ENCODE peak calls at places on chromosomes 12 and 14, in nine cellular contexts. V is IMR-90, I is tibial artery, O is lower lobe of right lung, R is mammary epithelial cell, X is uterus, P is GM12878, F is lung, L is heart right ventricle. Y is an unnamed sample.
A peak's percentile ranks its signal among the peaks of the same experiment; 100 is the strongest.

GRCh38 chr12:67483871-67484554 is 164.5 kb upstream of the DYRK2 start:
- DNase-seq in V (no peak), I (no peak), O (no peak), R (peak; percentile 48), X (no peak), P (peak; percentile 19), F (no peak), L (no peak), Y (no peak)

GRCh38 chr12:34393086-34393820 is 371.0 kb downstream of the ALG10 start:
- DNase-seq in V (no peak), I (peak; percentile 4), O (peak; percentile 37), R (no peak), X (no peak), P (no peak), F (no peak), L (peak; percentile 1), Y (peak; percentile 7)

GRCh38 chr14:35287481-35288013 is 4.6 kb upstream of the PSMA6 start:
- DNase-seq in V (no peak), I (no peak), O (no peak), R (peak; percentile 52), X (no peak), P (peak; percentile 55), F (no peak), L (peak; percentile 9), Y (no peak)

GRCh38 chr14:56794088-56794556 is 16.2 kb downstream of the OTX2 start:
- DNase-seq in V (no peak), I (no peak), O (no peak), R (no peak), X (no peak), P (no peak), F (no peak), L (no peak), Y (no peak)

GRCh38 chr12:110367209-110367864 is 36.2 kb downstream of the ANAPC7 start:
- DNase-seq in V (peak; percentile 40), I (no peak), O (no peak), R (no peak), X (no peak), P (no peak), F (no peak), L (no peak), Y (no peak)

GRCh38 chr12:85527192-85527591 is 247.2 kb downstream of the ALX1 start:
- DNase-seq in V (no peak), I (no peak), O (no peak), R (no peak), X (no peak), P (peak; percentile 25), F (no peak), L (no peak), Y (no peak)

GRCh38 chr12:114361992-114362391 is 44.0 kb downstream of the TBX5 start:
- DNase-seq in V (no peak), I (no peak), O (no peak), R (no peak), X (no peak), P (no peak), F (no peak), L (no peak), Y (no peak)

GRCh38 chr14:73472182-73473114 is 14.1 kb upstream of the NUMB start:
- DNase-seq in V (peak; percentile 82), I (no peak), O (no peak), R (peak; percentile 54), X (no peak), P (peak; percentile 57), F (no peak), L (no peak), Y (no peak)

GRCh38 chr12:77724367-77724957 is 106.2 kb upstream of the NAV3 start:
- DNase-seq in V (peak; percentile 45), I (no peak), O (no peak), R (peak; percentile 25), X (no peak), P (no peak), F (no peak), L (no peak), Y (no peak)

GRCh38 chr12:11663128-11663527 is 13.7 kb downstream of the ETV6 start:
- DNase-seq in V (no peak), I (no peak), O (no peak), R (no peak), X (no peak), P (no peak), F (no peak), L (peak; percentile 65), Y (no peak)

GRCh38 chr12:130335517-130336392 is 1.9 kb upstream of the PIWIL1 start:
- DNase-seq in V (peak; percentile 34), I (no peak), O (no peak), R (peak; percentile 16), X (peak; percentile 26), P (peak; percentile 3), F (no peak), L (peak; percentile 46), Y (no peak)

GRCh38 chr12:26631846-26632245 is 201.1 kb downstream of the ITPR2 start:
- DNase-seq in V (peak; percentile 38), I (no peak), O (no peak), R (no peak), X (no peak), P (no peak), F (no peak), L (no peak), Y (no peak)

GRCh38 chr14:102209224-102209966 is 69.7 kb downstream of the WDR20 start:
- DNase-seq in V (peak; percentile 28), I (no peak), O (no peak), R (no peak), X (no peak), P (no peak), F (no peak), L (no peak), Y (no peak)
- TF ChIP-seq CTCF in V (peak; percentile 22), I (no peak), O (no peak), R (peak; percentile 30), X (no peak), P (no peak), F (no peak), L (peak; percentile 26), Y (peak; percentile 52)

GRCh38 chr12:32560520-32560919 is 118.6 kb upstream of the DNM1L start:
- DNase-seq in V (no peak), I (no peak), O (no peak), R (no peak), X (no peak), P (no peak), F (no peak), L (no peak), Y (no peak)
- H3K4me1 ChIP-seq in V (peaks cover 11% of the 10 kb centered on the region), I (peaks cover 40% of the 10 kb centered on the region), O (peaks cover 42% of the 10 kb centered on the region), R (no peaks in the 10 kb centered on the region), X (peaks cover 5% of the 10 kb centered on the region), P (peaks cover 15% of the 10 kb centered on the region), F (peaks cover 18% of the 10 kb centered on the region), L (peaks cover 58% of the 10 kb centered on the region), Y (peaks cover 43% of the 10 kb centered on the region)

GRCh38 chr14:28776482-28777266 is 10.1 kb downstream of the FOXG1 start:
- DNase-seq in V (no peak), I (no peak), O (no peak), R (no peak), X (no peak), P (no peak), F (no peak), L (no peak), Y (no peak)

GRCh38 chr14:28774764-28775738 is 8.5 kb downstream of the FOXG1 start:
- DNase-seq in V (no peak), I (no peak), O (no peak), R (no peak), X (no peak), P (no peak), F (no peak), L (no peak), Y (no peak)

GRCh38 chr14:28772613-28773012 is 6.0 kb downstream of the FOXG1 start:
- DNase-seq in V (no peak), I (no peak), O (no peak), R (no peak), X (no peak), P (no peak), F (no peak), L (no peak), Y (no peak)

GRCh38 chr14:28773176-28773575 is 6.6 kb downstream of the FOXG1 start:
- DNase-seq in V (no peak), I (no peak), O (no peak), R (no peak), X (no peak), P (no peak), F (no peak), L (no peak), Y (no peak)

GRCh38 chr14:28773917-28774691 is 7.5 kb downstream of the FOXG1 start:
- DNase-seq in V (peak; percentile 30), I (no peak), O (no peak), R (no peak), X (no peak), P (no peak), F (no peak), L (no peak), Y (peak; percentile 56)
- H3K27me3 ChIP-seq in V (peaks cover 48% of the 10 kb centered on the region), I (no peaks in the 10 kb centered on the region), O (peaks cover 98% of the 10 kb centered on the region), R (peaks cover 74% of the 10 kb centered on the region), X (peaks cover 17% of the 10 kb centered on the region), P (no peaks in the 10 kb centered on the region), F (peaks cover 7% of the 10 kb centered on the region), L (peaks cover 100% of the 10 kb centered on the region), Y (peaks cover 15% of the 10 kb centered on the region)

GRCh38 chr14:22265319-22266140 is 323.5 kb downstream of the DAD1 start:
- DNase-seq in V (peak; percentile 39), I (no peak), O (no peak), R (peak; percentile 73), X (no peak), P (no peak), F (no peak), L (no peak), Y (no peak)
- TF ChIP-seq CTCF in V (peak; percentile 19), I (no peak), O (no peak), R (peak; percentile 21), X (no peak), P (no peak), F (no peak), L (no peak), Y (no peak)

GRCh38 chr12:108822458-108823205 is 34.8 kb downstream of the SSH1 start:
- DNase-seq in V (no peak), I (no peak), O (no peak), R (no peak), X (no peak), P (no peak), F (no peak), L (no peak), Y (no peak)

GRCh38 chr12:108826115-108826806 is 31.1 kb downstream of the SSH1 start:
- DNase-seq in V (peak; percentile 97), I (peak; percentile 83), O (peak; percentile 60), R (no peak), X (peak; percentile 63), P (no peak), F (no peak), L (peak; percentile 81), Y (peak; percentile 72)

GRCh38 chr12:108821407-108822397 is 35.7 kb downstream of the SSH1 start:
- DNase-seq in V (peak; percentile 69), I (no peak), O (peak; percentile 77), R (peak; percentile 40), X (no peak), P (no peak), F (no peak), L (no peak), Y (no peak)

GRCh38 chr12:108825205-108825950 is 32.0 kb downstream of the SSH1 start:
- DNase-seq in V (peak; percentile 76), I (no peak), O (no peak), R (no peak), X (no peak), P (peak; percentile 63), F (no peak), L (no peak), Y (no peak)

DNA sequence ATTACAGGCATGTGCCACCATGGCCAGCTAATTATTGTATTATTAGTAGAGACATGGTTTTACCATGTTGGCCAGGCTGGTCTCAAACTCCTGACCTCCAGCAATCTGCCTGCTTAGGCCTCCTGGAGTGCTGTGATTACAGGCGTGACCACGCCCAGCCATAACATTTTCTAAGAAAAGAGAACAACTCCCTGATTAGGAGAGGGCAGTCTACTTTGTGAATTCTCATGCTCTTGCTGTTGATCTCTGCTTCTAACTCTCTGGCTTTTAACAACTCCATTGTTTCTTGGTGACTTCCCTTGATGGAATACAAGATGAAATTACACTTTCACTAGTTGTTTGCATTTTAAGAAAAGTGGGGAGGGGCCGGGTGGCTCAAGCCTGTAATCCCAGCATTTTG is 33.6 kb downstream of the SSH1 start:
- DNase-seq in V (no peak), I (no peak), O (no peak), R (no peak), X (no peak), P (no peak), F (no peak), L (no peak), Y (no peak)
- H3K4me1 ChIP-seq in V (peaks cover 39% of the 10 kb centered on the region), I (peaks cover 91% of the 10 kb centered on the region), O (peaks cover 96% of the 10 kb centered on the region), R (peaks cover 32% of the 10 kb centered on the region), X (peaks cover 11% of the 10 kb centered on the region), P (peaks cover 75% of the 10 kb centered on the region), F (peaks cover 42% of the 10 kb centered on the region), L (peaks cover 100% of the 10 kb centered on the region), Y (peaks cover 77% of the 10 kb centered on the region)